ENCODE peak calls at places on chromosomes 1 and 21, in seven cellular contexts. D is neuronal stem cell, C is mesenchymal stem cell, V is IMR-90, O is H9, H is mesendoderm, J is trophoblast cell. N is an unnamed sample.

GRCh38 chr1:244741692-244742091 is 88.8 kb downstream of the DESI2 start:
- DNase-seq in O (no peak), V (no peak), D (no peak), H (no peak), J (no peak), C (no peak), N (no peak)

GRCh38 chr1:20668581-20668980 is 7.4 kb upstream of the DDOST start:
- DNase-seq in O (no peak), H (no peak), V (no peak), C (no peak), J (no peak), D (no peak), N (no peak)

GRCh38 chr1:74467786-74468377 is 44.5 kb downstream of the LRRC53 start:
- DNase-seq in D (peak), J (peak), O (no peak), H (peak), C (no peak), V (peak), N (no peak)

GRCh38 chr21:42513985-42514882 is 582 bp downstream of the SLC37A1 start:
- DNase-seq in J (peak), O (peak), V (no peak), D (no peak), C (peak), H (peak), N (peak)

GRCh38 chr1:29382851-29383588 is 146.7 kb downstream of the PTPRU start:
- DNase-seq in D (no peak), O (no peak), C (no peak), V (no peak), H (no peak), J (no peak), N (no peak)

GRCh38 chr1:230682882-230683610 is 30.9 kb downstream of the AGT start:
- DNase-seq in V (peak), C (no peak), D (no peak), H (peak), J (no peak), O (no peak), N (no peak)

GRCh38 chr1:6248798-6249731 is 5.1 kb downstream of the HES3 start:
- DNase-seq in O (peak), D (no peak), C (no peak), H (no peak), J (no peak), V (no peak), N (peak)

GRCh38 chr1:182602945-182603645 is 1.1 kb downstream of the RGS16 start:
- DNase-seq in H (no peak), O (no peak), C (no peak), J (peak), D (no peak), V (no peak), N (no peak)

GRCh38 chr1:178503849-178504248 is 7.1 kb upstream of the CLEC20A start:
- DNase-seq in J (no peak), C (no peak), V (no peak), O (no peak), D (no peak), H (no peak), N (no peak)

GRCh38 chr1:8047686-8048522 is 21.8 kb upstream of the ERRFI1 start:
- DNase-seq in V (peak), C (peak), H (no peak), D (no peak), O (no peak), J (peak), N (no peak)

GRCh38 chr1:32892368-32893197 is 6.3 kb downstream of the HPCA start:
- DNase-seq in J (peak), C (no peak), O (peak), V (no peak), D (no peak), H (peak), N (peak)

GRCh38 chr21:43740497-43741156 is 21.7 kb downstream of the PDXK start:
- DNase-seq in O (peak), D (peak), V (no peak), H (peak), J (peak), C (peak), N (peak)

GRCh38 chr1:17569200-17570139 is 30.0 kb downstream of the ARHGEF10L start:
- DNase-seq in C (peak), H (peak), D (no peak), O (no peak), V (peak), J (peak), N (no peak)

GRCh38 chr1:32924881-32925344 is 23.7 kb upstream of the TMEM54 start:
- DNase-seq in H (peak), J (no peak), D (peak), O (peak), C (no peak), V (no peak), N (no peak)

GRCh38 chr1:164559342-164560070 is 522 bp downstream of the PBX1 start:
- DNase-seq in O (peak), J (peak), V (no peak), D (peak), H (peak), C (peak), N (no peak)

GRCh38 chr1:244280859-244281258 is 170.8 kb downstream of the ADSS2 start:
- DNase-seq in J (no peak), O (no peak), V (peak), C (peak), H (no peak), D (no peak), N (no peak)

GRCh38 chr1:12447301-12447700 is 170.7 kb downstream of the DHRS3 start:
- DNase-seq in D (no peak), O (no peak), J (peak), H (no peak), C (no peak), V (peak), N (no peak)

GRCh38 chr1:112114540-112114939 is 125.1 kb upstream of the KCND3 start:
- DNase-seq in D (no peak), J (no peak), H (peak), O (peak), C (no peak), V (no peak), N (no peak)

GRCh38 chr21:20020032-20020431 is 978.2 kb upstream of the NCAM2 start:
- DNase-seq in O (no peak), D (no peak), J (no peak), C (no peak), V (no peak), H (no peak), N (no peak)

GRCh38 chr1:74652711-74653131 is 20.9 kb downstream of the ERICH3 start:
- DNase-seq in C (peak), D (no peak), H (no peak), V (peak), O (no peak), J (peak), N (no peak)

GRCh38 chr1:228379165-228379460 is 27.5 kb downstream of the TRIM11 start:
- DNase-seq in V (no peak), H (peak), D (peak), J (peak), C (peak), O (no peak), N (no peak)

GRCh38 chr21:43364851-43365424 is 62.0 kb downstream of the SIK1 start:
- DNase-seq in C (no peak), J (no peak), H (no peak), V (no peak), O (no peak), D (no peak), N (no peak)

GRCh38 chr1:163131981-163132380 is 62.8 kb downstream of the RGS4 start:
- DNase-seq in D (no peak), J (no peak), V (no peak), C (no peak), O (peak), H (no peak), N (no peak)

GRCh38 chr1:40745180-40745579 is 38.4 kb upstream of the KCNQ4 start:
- DNase-seq in J (peak), H (peak), O (no peak), D (no peak), C (no peak), V (peak), N (no peak)

GRCh38 chr1:233424727-233425222 is 97.3 kb downstream of the MAP3K21 start:
- DNase-seq in J (no peak), O (no peak), H (no peak), D (no peak), V (no peak), C (no peak), N (no peak)

DNA sequence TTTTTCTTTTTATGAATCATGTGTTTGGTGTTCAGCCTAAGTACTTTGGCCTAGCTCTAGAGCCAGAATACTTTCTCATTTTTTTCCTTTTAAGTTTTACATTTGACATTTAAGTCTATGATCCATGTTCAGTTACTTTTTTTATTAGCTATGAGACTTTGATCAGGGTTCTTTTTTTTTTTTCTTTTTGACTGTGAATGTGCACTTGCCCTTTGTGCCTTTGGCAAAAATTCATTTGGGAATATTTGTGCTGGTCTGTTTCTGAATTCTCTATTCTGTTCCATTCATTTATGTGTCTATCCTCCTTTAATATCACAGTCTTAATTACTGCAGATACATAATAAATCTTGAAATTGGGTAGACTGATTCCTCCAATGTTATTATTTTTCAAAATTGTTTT is 93.8 kb downstream of the MAP3K21 start:
- DNase-seq in J (no peak), D (no peak), V (no peak), C (no peak), H (no peak), O (no peak), N (no peak)
- H3K18ac ChIP-seq in J (no peak), D (no peak), V (no peak), C (no peak), H (no peak), O (no peak), N (no peak)

DNA sequence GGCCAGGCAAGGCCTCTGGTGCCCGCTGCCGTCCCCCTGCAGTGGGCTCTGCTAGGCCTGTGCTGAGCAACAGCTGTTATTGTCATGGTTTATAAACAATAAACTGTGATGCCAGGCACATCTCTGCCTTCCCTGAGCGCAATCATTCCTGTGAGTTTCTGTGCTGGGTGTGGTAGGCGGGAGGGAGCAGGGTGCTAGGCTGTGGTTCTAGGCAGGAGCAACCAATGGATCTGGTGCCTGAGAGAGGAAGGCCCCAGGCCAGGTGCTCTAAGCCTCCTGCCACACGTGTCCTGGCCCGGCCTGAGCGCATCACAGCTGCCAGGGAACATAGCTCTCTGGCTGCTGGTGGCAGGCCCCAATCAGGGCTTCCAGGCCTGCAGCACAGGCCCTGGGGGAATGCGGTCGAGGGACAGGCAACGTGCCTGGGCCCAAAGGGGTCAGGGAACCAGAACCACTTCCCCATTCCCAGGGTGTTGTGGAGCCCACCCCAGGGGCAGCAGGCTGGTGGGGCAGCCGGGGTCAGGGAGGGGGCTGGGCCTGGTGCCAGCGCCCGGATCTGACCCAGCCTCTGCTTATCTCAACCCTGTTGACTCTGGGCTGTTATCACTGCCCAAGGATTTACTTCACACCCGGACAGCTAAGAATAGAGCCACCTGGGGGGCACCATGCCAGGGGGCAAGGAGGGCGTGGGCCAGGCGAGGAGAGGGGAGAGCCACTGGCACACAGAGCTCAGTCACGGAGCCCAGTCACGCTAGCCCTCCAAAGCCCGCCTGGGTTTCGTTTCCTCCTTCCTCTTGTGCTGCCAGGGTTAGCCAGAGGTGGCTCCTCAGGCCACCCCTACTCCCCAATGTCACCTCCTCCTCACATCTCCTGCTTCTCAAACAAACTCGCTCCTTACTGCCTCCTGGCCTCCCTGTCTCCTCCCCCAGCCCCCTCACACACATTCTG is 11.5 kb downstream of the TRIM46 start:
- DNase-seq in D (no peak), J (peak), C (no peak), O (no peak), H (no peak), V (no peak), N (no peak)
- H3K18ac ChIP-seq in D (no peak), J (no peak), C (no peak), O (no peak), H (no peak), V (no peak), N (no peak)

GRCh38 chr21:27570306-27570868 is 603.5 kb upstream of the ADAMTS5 start:
- DNase-seq in V (peak), H (no peak), D (no peak), J (peak), O (no peak), C (peak), N (no peak)

GRCh38 chr21:27569831-27570230 is 602.9 kb upstream of the ADAMTS5 start:
- DNase-seq in H (no peak), J (peak), V (no peak), D (no peak), C (peak), O (no peak), N (no peak)

GRCh38 chr21:27571706-27572105 is 604.8 kb upstream of the ADAMTS5 start:
- DNase-seq in H (no peak), D (no peak), C (peak), V (peak), O (no peak), J (peak), N (no peak)

GRCh38 chr21:27569091-27569490 is 602.2 kb upstream of the ADAMTS5 start:
- DNase-seq in D (no peak), V (peak), J (no peak), C (no peak), H (no peak), O (no peak), N (no peak)

DNA sequence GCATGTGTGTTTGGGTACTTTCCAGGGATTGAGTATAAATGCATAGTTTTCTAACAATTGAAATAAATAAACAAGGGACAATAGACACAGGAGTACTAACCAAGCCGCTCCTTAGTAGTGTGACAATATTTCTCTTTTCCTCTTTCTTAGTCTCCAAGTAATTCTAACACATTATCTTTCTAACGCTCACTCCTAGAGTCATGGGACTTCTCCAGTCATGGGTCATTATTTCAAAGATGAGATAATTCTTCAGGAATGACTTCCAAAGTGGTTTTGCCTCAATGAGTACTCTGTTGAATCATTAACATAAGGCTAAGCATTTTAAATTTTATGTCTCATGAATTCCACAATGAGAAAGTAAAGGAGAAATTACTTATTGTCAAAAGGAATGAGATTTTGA is 605.8 kb upstream of the ADAMTS5 start:
- DNase-seq in C (peak), J (peak), H (peak), D (no peak), O (no peak), V (peak), N (no peak)
- H3K18ac ChIP-seq in C (no peak), J (no peak), H (no peak), D (no peak), O (no peak), V (peak), N (no peak)

DNA sequence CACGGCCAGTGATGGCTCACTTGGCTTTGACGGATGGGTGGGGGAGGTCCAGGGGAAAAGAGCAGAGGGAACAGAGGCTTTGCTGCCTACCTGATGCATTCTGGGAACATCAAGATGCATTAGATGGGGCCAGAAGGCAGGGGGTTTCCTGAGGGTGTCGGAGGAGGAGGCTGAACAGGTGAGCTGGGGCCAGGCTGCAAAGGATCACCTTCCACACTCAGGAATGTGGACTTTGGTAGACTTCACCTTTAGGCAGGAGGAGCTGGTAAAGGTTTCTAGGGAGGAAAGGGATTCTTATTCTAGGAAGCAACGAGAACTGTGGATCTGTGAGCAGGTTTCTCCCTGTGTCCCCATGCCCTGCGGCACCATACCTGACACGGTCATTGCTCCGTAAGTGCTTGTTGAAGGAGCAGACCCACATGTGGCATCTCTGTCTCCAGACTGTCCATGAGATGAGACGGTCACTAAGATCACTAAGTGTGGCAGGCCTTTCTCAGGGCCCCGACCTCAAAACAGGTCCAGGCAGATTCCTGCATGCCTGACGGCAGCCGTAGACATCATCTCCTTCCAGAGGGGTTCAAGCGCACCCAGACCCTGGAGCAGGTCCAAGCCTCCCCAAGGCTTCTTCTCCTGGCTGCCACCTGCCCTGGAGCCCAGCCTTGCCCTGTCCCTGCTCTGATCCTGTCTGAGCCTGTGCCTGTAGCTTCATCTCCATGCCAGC is 89.1 kb upstream of the SLC25A33 start:
- DNase-seq in V (no peak), C (no peak), H (no peak), J (peak), D (no peak), O (no peak), N (no peak)
- H3K18ac ChIP-seq in V (no peak), C (peak), H (no peak), J (peak), D (peak), O (no peak), N (no peak)

N was measured in H1.